ENCODE peak calls at places on chromosomes 3 and 15, in four cellular contexts. N is PC-3, V is fibroblast of lung, M is HCT116. U is an unnamed sample.
A peak's percentile ranks its signal among the peaks of the same experiment; 100 is the strongest.

GRCh38 chr15:75928680-75929608 is 25.3 kb downstream of the FBXO22 start:
- DNase-seq in N (peak; percentile 32), V (peak; percentile 39), M (peak; percentile 10), U (no peak)

GRCh38 chr15:50137330-50137761 is 18.3 kb upstream of the ATP8B4 start:
- DNase-seq in N (peak; percentile 96), V (peak; percentile 99), M (peak; percentile 86), U (peak; percentile 97)

GRCh38 chr3:139633511-139633910 is 44.3 kb downstream of the NMNAT3 start:
- DNase-seq in N (no peak), V (no peak), M (no peak), U (no peak)

GRCh38 chr15:69117431-69117841 is 43.0 kb upstream of the GLCE start:
- DNase-seq in N (no peak), V (no peak), M (no peak), U (no peak)

GRCh38 chr15:70777156-70777926 is 14.0 kb upstream of the UACA start:
- DNase-seq in N (no peak), V (no peak), M (no peak), U (no peak)

GRCh38 chr3:123780656-123781055 is 103.5 kb downstream of the MYLK start:
- DNase-seq in N (peak; percentile 12), V (no peak), M (no peak), U (no peak)

GRCh38 chr3:171817074-171817748 is 6.9 kb upstream of the PLD1 start:
- DNase-seq in N (no peak), V (no peak), M (no peak), U (no peak)

GRCh38 chr3:134601539-134602439 is 49.0 kb downstream of the KY start:
- DNase-seq in N (no peak), V (peak; percentile 66), M (no peak), U (no peak)

GRCh38 chr15:69854521-69855171 is 243.1 kb downstream of the TLE3 start:
- DNase-seq in N (peak; percentile 33), V (peak; percentile 47), M (no peak), U (no peak)

GRCh38 chr15:88690331-88690730 is 51.5 kb downstream of the ISG20 start:
- DNase-seq in N (no peak), V (no peak), M (no peak), U (no peak)

GRCh38 chr3:43423142-43423541 is 136.8 kb downstream of the SNRK start:
- DNase-seq in N (peak; percentile 71), V (peak; percentile 81), M (no peak), U (no peak)

GRCh38 chr15:66865622-66866611 is 163.9 kb downstream of the SMAD6 start:
- DNase-seq in N (no peak), V (no peak), M (no peak), U (no peak)

GRCh38 chr3:31009881-31010280 is 115.4 kb upstream of the GADL1 start:
- DNase-seq in N (peak; percentile 56), V (no peak), M (no peak), U (no peak)

GRCh38 chr15:74123131-74123429 is 7.3 kb upstream of the ISLR2 start:
- DNase-seq in N (no peak), V (no peak), M (no peak), U (no peak)

GRCh38 chr3:59271971-59272370 is 222.1 kb upstream of the CFAP20DC start:
- DNase-seq in N (no peak), V (no peak), M (no peak), U (no peak)

GRCh38 chr15:75661041-75661778 is 13.5 kb downstream of the SNX33 start:
- DNase-seq in N (peak; percentile 86), V (peak; percentile 91), M (no peak), U (no peak)

GRCh38 chr3:128709506-128710210 is 16.3 kb upstream of the RAB7A start:
- DNase-seq in N (peak; percentile 87), V (no peak), M (no peak), U (peak; percentile 48)

GRCh38 chr15:74826372-74826819 is at the start of gene CPLX3:
- DNase-seq in N (no peak), V (no peak), M (no peak), U (no peak)

GRCh38 chr3:25218362-25218761 is 209.7 kb upstream of the RARB start:
- DNase-seq in N (no peak), V (no peak), M (no peak), U (no peak)

GRCh38 chr15:28114721-28115622 is 15.9 kb upstream of the OCA2 start:
- DNase-seq in N (no peak), V (no peak), M (no peak), U (no peak)

GRCh38 chr3:64871237-64871636 is 183.4 kb upstream of the ADAMTS9 start:
- DNase-seq in N (no peak), V (no peak), M (no peak), U (no peak)

GRCh38 chr15:49045691-49046112 is 544 bp downstream of the SECISBP2L start:
- DNase-seq in N (peak; percentile 31), V (peak; percentile 40), M (no peak), U (no peak)

GRCh38 chr15:82122754-82123400 is 77.1 kb upstream of the MEX3B start:
- DNase-seq in N (peak; percentile 93), V (peak; percentile 98), M (peak; percentile 58), U (peak; percentile 65)

GRCh38 chr3:129312021-129312639 is 33.5 kb downstream of the HMCES start:
- DNase-seq in N (no peak), V (peak; percentile 23), M (no peak), U (no peak)

GRCh38 chr15:74396445-74397238 is 29.2 kb upstream of the CYP11A1 start:
- DNase-seq in N (peak; percentile 98), V (peak; percentile 33), M (peak; percentile 89), U (peak; percentile 99)

GRCh38 chr15:69793436-69793782 is 304.3 kb downstream of the TLE3 start:
- DNase-seq in N (no peak), V (no peak), M (no peak), U (no peak)

GRCh38 chr3:102791641-102792589 is 357.1 kb downstream of the ZPLD1 start:
- DNase-seq in N (no peak), V (peak; percentile 18), M (no peak), U (no peak)

GRCh38 chr3:4218426-4219226 is 84.5 kb upstream of the SETMAR start:
- DNase-seq in N (no peak), V (no peak), M (no peak), U (no peak)

GRCh38 chr3:87696276-87697013 is 362.4 kb downstream of the CGGBP1 start:
- DNase-seq in N (peak; percentile 52), V (no peak), M (no peak), U (no peak)

GRCh38 chr15:59299919-59300617 is 72.6 kb downstream of the MYO1E start:
- DNase-seq in N (peak; percentile 96), V (peak; percentile 96), M (peak; percentile 86), U (peak; percentile 89)

GRCh38 chr3:103968751-103969150 is 1398.0 kb upstream of the ALCAM start:
- DNase-seq in N (no peak), V (no peak), M (no peak), U (no peak)

GRCh38 chr3:10503217-10503796 is 2.1 kb downstream of the ATP2B2 start:
- DNase-seq in N (no peak), V (no peak), M (no peak), U (no peak)

GRCh38 chr3:105013657-105014056 is 353.1 kb upstream of the ALCAM start:
- DNase-seq in N (no peak), V (no peak), M (no peak), U (no peak)

GRCh38 chr15:58538225-58538731 is 106.5 kb downstream of the LIPC start:
- DNase-seq in N (no peak), V (no peak), M (no peak), U (no peak)

GRCh38 chr3:16807441-16807840 is 77.3 kb upstream of the PLCL2 start:
- DNase-seq in N (no peak), V (no peak), M (no peak), U (no peak)

GRCh38 chr3:121894191-121894990 is at the start of gene SLC15A2:
- DNase-seq in N (no peak), V (no peak), M (no peak), U (no peak)

GRCh38 chr15:43516801-43517353 is 531 bp upstream of the MAP1A start:
- DNase-seq in N (no peak), V (peak; percentile 62), M (no peak), U (no peak)

GRCh38 chr15:85646538-85647091 is 148.1 kb downstream of the KLHL25 start:
- DNase-seq in N (no peak), V (peak; percentile 68), M (no peak), U (no peak)

DNA sequence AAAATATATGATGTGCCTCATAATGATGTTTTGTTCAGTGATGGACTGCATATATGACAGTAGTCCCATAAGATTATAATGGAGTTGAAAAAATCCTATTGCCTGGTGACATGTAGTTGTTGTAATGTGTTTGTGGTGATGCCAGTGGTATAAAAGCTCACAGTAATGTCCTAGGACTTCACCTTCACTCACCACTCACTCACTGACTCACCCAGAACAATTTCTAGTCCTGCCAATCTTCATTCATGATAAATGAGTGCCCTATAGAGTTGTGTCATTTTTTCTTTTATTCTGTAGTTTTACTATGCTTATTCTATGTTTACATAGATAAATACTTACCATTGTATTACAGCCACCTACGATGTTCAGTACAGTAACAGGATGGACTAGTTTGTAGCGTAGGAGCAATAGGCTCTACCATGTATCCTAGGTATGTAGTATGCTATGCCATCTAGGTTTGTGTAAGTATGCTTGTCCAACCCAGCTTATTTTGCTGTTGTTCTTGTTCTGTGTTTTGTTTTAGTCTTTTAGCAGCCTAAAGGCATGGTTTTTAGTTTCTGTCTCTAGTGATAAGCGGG is 88.5 kb upstream of the LRRFIP2 start:
- DNase-seq in N (peak; percentile 92), V (no peak), M (no peak), U (no peak)
- H4K20me1 ChIP-seq in N (peaks cover 30% of the 10 kb centered on the region), V (no peaks in the 10 kb centered on the region), M (no peaks in the 10 kb centered on the region), U (peaks cover 2% of the 10 kb centered on the region)

DNA sequence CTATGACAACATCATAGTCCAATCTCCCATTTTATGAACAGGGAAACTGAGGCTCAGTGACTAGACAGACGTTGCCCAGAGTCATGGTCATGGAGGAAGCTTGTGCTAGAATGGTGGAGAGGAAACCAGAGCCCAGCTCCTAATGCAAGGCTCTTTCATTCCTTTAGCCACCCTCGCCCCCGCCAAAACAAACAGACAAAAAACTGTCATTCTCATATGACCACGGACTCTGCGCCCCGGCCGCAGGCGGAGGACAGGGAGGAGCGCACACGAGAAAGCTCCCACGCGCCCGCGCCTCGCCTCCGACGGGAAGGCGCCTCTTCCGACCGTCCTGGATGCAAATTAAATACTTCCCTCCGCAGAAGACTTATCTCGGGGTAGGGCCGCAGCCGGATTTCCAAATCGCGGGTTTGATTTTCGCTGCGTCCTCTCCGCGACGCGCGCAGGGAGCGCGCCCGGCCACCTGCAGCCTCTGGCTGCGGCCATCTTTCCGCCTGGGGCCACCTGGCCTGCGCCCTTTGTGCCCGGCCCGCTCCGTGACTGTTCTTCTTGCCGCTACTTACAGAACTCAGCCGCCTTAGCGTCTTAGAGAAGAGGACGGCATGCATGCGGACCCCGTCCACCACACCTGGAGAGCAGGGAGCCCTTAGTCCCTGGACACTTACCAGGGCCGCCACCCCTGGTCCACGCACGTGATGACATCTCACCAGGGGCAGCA is 646 bp upstream of the ATP13A3 start:
- DNase-seq in N (no peak), V (no peak), M (no peak), U (no peak)
- H3K4me2 ChIP-seq in N (peak overlapping the region; percentile 60), V (peak overlapping the region; percentile 90), M (peak overlapping the region; percentile 76), U (peak overlapping the region; percentile 61)

DNA sequence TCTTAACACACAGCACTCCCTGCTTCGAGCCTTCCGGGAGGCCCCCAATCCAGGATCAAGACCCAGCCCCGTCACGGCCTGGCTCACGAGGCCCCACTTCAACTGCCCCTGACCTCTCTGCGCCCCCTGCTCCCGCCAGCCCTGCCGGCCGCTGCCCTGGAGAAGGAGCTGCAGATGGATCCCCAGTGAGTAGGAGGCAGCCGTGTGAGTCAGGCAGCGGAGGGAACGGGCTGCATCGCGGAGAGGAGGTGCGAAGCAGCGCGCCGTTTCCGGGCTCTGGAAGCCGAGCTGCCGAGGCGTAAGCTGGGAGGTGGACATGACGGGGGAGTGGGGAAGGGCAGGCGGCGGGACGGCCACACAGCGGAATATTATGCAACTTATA is 133.4 kb downstream of the TPRA1 start:
- DNase-seq in N (peak; percentile 51), V (peak; percentile 23), M (no peak), U (no peak)
- H3K9ac ChIP-seq in N (no peak overlapping the region), V (no peak overlapping the region), M (no peak overlapping the region), U (peak overlapping the region; percentile 73)

GRCh38 chr15:65759441-65759840 is 32.7 kb downstream of the DENND4A start:
- DNase-seq in N (no peak), V (no peak), M (no peak), U (no peak)
- H4K20me1 ChIP-seq in N (no peaks in the 10 kb centered on the region), V (no peaks in the 10 kb centered on the region), M (no peaks in the 10 kb centered on the region), U (no peaks in the 10 kb centered on the region)